ENCODE peak calls at places on chromosomes 16 and 17, in seven cellular contexts. U is ovary, S is RPMI8226, B is GM04504, N is transverse colon, X is AG10803, F is GM13976. I is an unnamed sample.

GRCh38 chr17:83073389-83074063 is 5.9 kb upstream of the METRNL start:
- DNase-seq in U (no peak), S (no peak), B (no peak), N (peak), X (no peak), F (no peak), I (peak)

GRCh38 chr17:4901648-4902344 is 1.1 kb downstream of the CHRNE start:
- DNase-seq in U (peak), S (no peak), B (no peak), N (no peak), X (no peak), F (no peak), I (peak)

GRCh38 chr16:15777533-15778203 is 79.2 kb downstream of the MYH11 start:
- DNase-seq in U (no peak), S (peak), B (no peak), N (no peak), X (peak), F (peak), I (no peak)

GRCh38 chr17:63096426-63096825 is 130.4 kb downstream of the TANC2 start:
- DNase-seq in U (no peak), S (no peak), B (peak), N (no peak), X (peak), F (no peak), I (no peak)

GRCh38 chr17:31472137-31472536 is 80.7 kb downstream of the RAB11FIP4 start:
- DNase-seq in U (no peak), S (no peak), B (no peak), N (no peak), X (no peak), F (no peak), I (no peak)

GRCh38 chr17:73841431-73842060 is 197.3 kb upstream of the SDK2 start:
- DNase-seq in U (no peak), S (no peak), B (no peak), N (peak), X (no peak), F (no peak), I (no peak)

GRCh38 chr17:17098426-17099035 is 56.3 kb downstream of the MPRIP start:
- DNase-seq in U (peak), S (no peak), B (no peak), N (no peak), X (peak), F (no peak), I (peak)

GRCh38 chr17:76546556-76547182 is 6.8 kb downstream of the PRCD start:
- DNase-seq in U (peak), S (no peak), B (peak), N (no peak), X (peak), F (no peak), I (no peak)

GRCh38 chr16:73319747-73320146 is 271.8 kb upstream of the ZFHX3 start:
- DNase-seq in U (no peak), S (no peak), B (no peak), N (no peak), X (no peak), F (no peak), I (no peak)

I was measured in left ventricle myocardium superior.